ENCODE peak calls at places on chromosomes 12 and 14, in nine cellular contexts. R, H, V, C, S, J, K, G and E are unnamed samples. For H3K4me1, the result is how much of the 10 kb centered on the place peaks cover.

GRCh38 chr12:103495158-103495782 is 498 bp downstream of the C12orf42 start:
- DNase-seq in R (peak), K (peak), H (peak), C (peak), J (peak), V (peak), S (peak), G (peak), E (peak)

GRCh38 chr14:53368714-53369191 is 215.6 kb upstream of the DDHD1 start:
- DNase-seq in R (no peak), S (no peak), J (no peak), H (no peak), K (no peak), C (no peak), V (no peak), G (peak), E (no peak)

GRCh38 chr14:90777830-90778467 is 38.3 kb downstream of the TTC7B start:
- DNase-seq in R (no peak), G (no peak), V (no peak), K (peak), C (peak), S (no peak), J (no peak), H (no peak), E (no peak)

GRCh38 chr12:32305163-32305562 is 94.2 kb upstream of the FGD4 start:
- DNase-seq in C (no peak), J (no peak), V (no peak), K (no peak), G (peak), H (no peak), R (no peak), S (no peak), E (no peak)

GRCh38 chr12:85733441-85733840 is 102.8 kb downstream of the RASSF9 start:
- DNase-seq in S (no peak), G (no peak), J (no peak), H (no peak), K (no peak), R (no peak), C (no peak), V (no peak), E (no peak)

GRCh38 chr12:218221-218620 is 4.3 kb upstream of the SLC6A12 start:
- DNase-seq in H (no peak), G (no peak), S (no peak), J (no peak), R (no peak), K (no peak), C (no peak), V (no peak), E (no peak)

GRCh38 chr14:46018846-46019420 is 632.6 kb downstream of the RPL10L start:
- DNase-seq in G (no peak), K (no peak), J (no peak), V (no peak), R (no peak), S (no peak), H (no peak), C (no peak), E (no peak)

GRCh38 chr14:103124501-103125001 is 1.3 kb downstream of the TNFAIP2 start:
- DNase-seq in V (no peak), S (peak), R (no peak), G (no peak), C (no peak), J (no peak), H (no peak), K (no peak), E (no peak)

GRCh38 chr12:2306012-2306411 is 253.2 kb downstream of the CACNA1C start:
- DNase-seq in V (no peak), H (peak), R (no peak), C (peak), J (peak), G (no peak), S (no peak), K (no peak), E (no peak)

GRCh38 chr12:64891629-64892028 is 67.2 kb downstream of the TBC1D30 start:
- DNase-seq in V (no peak), H (no peak), K (no peak), C (peak), J (peak), R (no peak), S (no peak), G (no peak), E (no peak)
- H3K27ac ChIP-seq in V (no peak), H (no peak), K (no peak), C (no peak), J (no peak), R (no peak), S (no peak), G (no peak), E (no peak)

DNA sequence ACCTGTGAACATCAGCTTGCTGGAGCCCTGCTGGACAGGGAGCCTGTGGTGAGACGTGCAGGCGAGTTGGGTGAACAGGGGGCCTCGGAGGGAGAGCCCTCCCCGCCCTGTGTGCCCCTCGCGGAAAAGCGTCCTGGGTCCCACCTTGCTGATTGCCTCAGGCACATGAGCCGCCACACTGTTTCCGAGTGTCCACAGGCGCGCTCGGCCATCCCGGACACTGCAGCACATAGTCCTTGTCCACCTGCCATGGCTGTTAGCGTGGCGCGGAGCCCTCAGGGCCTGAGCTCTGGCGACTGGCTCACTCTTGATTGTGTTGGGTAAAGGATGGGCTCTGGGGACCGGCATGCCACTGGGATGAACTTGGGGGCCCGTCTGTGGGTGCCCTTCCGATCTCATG is 40.0 kb downstream of the PACS2 start:
- DNase-seq in K (no peak), R (no peak), J (no peak), H (no peak), S (no peak), C (no peak), V (no peak), G (no peak), E (no peak)
- H3K4me1 ChIP-seq in K (under half), R (under half), J (under half), H (under half), S (under half), C (under half), V (under half), G (under half), E (under half)

GRCh38 chr12:55842681-55843429 is at the start of gene MMP19:
- DNase-seq in V (no peak), H (no peak), C (peak), J (no peak), S (no peak), R (no peak), G (peak), K (no peak), E (no peak)
- H3K4me3 ChIP-seq in V (peak), H (no peak), C (peak), J (no peak), S (no peak), R (no peak), G (no peak), K (peak), E (no peak)

GRCh38 chr14:88554458-88555286 is at the start of gene PTPN21:
- DNase-seq in G (peak), H (no peak), V (no peak), J (peak), S (peak), K (peak), C (peak), R (no peak), E (peak)
- H3K27ac ChIP-seq in G (peak), H (no peak), V (peak), J (peak), S (peak), K (peak), C (peak), R (no peak), E (no peak)

GRCh38 chr14:104664107-104664506 is 25.3 kb upstream of the INF2 start:
- DNase-seq in S (no peak), K (no peak), J (no peak), V (no peak), R (no peak), C (no peak), G (no peak), H (no peak), E (no peak)
- H3K4me1 ChIP-seq in S (under half), K (under half), J (under half), V (under half), R (under half), C (under half), G (under half), H (under half), E (under half)

DNA sequence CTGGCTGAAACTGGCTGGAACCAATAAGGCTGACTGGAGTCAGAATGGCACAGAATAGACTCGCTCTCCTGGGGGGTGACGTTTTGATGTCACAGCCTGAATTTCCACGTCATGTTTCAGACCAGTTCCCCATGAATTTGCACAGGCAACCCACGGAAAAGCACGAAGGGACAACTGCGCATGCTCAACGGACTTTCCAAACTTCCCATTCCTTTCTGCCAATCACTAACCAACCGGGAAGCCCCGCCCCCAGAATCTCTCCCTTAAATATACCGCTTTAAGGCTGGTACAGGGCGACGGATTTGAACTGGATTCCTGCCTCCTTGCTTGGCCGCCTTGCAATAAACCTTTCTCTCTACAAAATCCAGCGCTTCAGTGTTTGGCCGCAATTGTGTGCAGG is 434.7 kb downstream of the APAF1 start:
- DNase-seq in J (no peak), V (no peak), C (no peak), H (no peak), G (no peak), K (no peak), R (no peak), S (no peak), E (no peak)
- H3K4me3 ChIP-seq in J (no peak), V (no peak), C (no peak), H (no peak), G (no peak), K (no peak), R (no peak), S (no peak), E (no peak)

DNA sequence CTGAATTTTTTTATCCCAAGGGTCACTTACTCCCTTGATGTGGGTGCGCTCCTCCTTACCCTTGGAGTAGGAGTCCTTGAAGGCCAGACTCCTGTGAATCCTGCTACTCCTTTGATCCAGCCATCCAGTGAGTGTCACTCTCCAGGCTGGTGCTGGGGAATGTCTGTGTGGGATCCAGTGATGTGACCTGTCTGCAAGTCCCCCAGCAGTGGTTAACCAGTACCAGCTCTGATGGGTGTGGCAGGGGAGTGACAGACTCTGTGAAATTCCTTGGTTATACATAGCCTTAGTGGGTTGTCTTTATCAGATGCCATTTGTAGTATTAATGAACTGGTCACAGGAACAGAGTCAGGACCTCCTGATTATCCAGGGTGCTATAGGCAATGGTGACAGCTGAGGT is 409.5 kb upstream of the LMO3 start:
- DNase-seq in C (no peak), J (no peak), V (no peak), S (no peak), R (no peak), H (no peak), G (no peak), K (no peak), E (no peak)
- H3K27ac ChIP-seq in C (no peak), J (no peak), V (no peak), S (no peak), R (no peak), H (no peak), G (no peak), K (no peak), E (no peak)

GRCh38 chr12:12839003-12839395 is 25.9 kb downstream of the DDX47 start:
- DNase-seq in V (no peak), C (no peak), G (no peak), K (no peak), R (no peak), H (no peak), J (no peak), S (no peak), E (no peak)

GRCh38 chr12:12837025-12837872 is 24.1 kb downstream of the DDX47 start:
- DNase-seq in H (no peak), J (peak), V (no peak), S (peak), C (peak), R (no peak), K (peak), G (peak), E (no peak)

GRCh38 chr12:12836571-12836970 is 23.4 kb downstream of the DDX47 start:
- DNase-seq in G (no peak), S (no peak), C (no peak), R (no peak), K (no peak), V (no peak), H (no peak), J (no peak), E (no peak)

GRCh38 chr12:12840500-12840899 is 27.4 kb downstream of the DDX47 start:
- DNase-seq in S (no peak), K (no peak), C (no peak), J (no peak), R (no peak), H (no peak), G (no peak), V (no peak), E (no peak)

DNA sequence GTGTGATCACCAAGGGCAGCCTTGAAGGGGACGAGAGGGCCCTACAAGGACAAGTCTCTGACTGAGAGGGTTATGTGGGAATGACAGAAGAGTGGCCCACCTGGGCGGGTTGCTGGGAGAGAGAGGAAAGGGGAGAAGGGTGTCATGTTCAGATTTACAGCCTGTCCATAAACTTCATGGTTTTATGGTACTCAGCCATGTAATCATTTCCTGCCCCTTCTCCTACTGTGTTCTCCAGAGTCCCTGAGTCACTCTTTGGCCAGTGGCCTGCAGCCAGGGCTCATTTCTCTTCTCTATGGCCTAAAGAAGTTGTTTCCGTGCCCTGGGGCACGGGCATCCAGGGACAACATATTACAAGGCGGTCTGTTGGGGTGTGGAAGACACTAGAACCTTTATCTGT is 26.7 kb downstream of the DDX47 start:
- DNase-seq in R (no peak), S (no peak), V (no peak), G (peak), C (no peak), J (no peak), K (peak), H (no peak), E (no peak)
- H3K4me1 ChIP-seq in R (under half), S (under half), V (under half), G (half or more), C (under half), J (under half), K (under half), H (under half), E (under half)

DNA sequence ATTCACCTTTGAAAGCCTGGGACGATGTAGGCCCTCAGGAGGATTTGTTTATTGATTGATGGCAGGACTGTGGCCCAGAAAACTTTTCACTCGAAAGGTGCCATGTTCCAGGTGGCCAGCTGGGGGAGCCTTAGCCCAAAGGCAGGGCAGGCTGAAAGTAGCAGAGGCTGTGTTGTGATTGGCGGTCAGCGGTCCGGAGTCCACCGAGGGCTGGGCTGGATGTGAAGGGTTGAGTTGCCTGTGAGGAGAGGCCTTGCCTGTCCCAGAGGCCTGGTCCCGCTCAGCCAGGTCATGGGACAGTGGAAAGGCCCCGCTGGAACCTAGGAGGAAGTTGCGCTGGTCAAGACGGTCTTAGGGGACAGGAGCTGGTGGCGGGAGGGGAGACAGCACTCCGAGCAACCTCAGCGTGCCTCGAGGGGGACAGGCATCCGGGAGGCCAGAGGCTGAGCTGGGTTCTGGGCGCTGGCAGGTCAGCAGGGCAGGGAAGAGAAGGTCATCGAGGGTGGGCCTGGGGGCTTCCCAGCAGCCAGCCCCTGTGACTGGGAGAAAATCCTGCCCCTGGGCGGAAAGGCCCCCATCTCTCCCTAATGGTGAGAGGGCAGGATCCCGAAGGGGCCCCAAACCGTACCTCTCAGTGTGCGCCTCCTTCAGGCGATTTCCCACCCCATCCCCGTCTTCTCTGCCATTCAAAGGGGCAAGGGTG is 26.3 kb downstream of the CMA1 start:
- DNase-seq in G (peak), J (peak), C (peak), H (peak), K (no peak), S (peak), V (no peak), R (peak), E (peak)
- H3K4me3 ChIP-seq in G (no peak), J (no peak), C (no peak), H (no peak), K (no peak), S (no peak), V (no peak), R (no peak), E (no peak)